ENCODE peak calls at places on chromosomes 13 and 19, in nine cellular contexts. T is nephron progenitor cell, R is NCI-H345, Z is HepG2, X is MCF 10A, Q is uterus, F is Ammon's horn, B is activated T-cell treated with anti-CD3 and anti-CD28 coated beads for 4 hours, C is EL. A is an unnamed sample.

GRCh38 chr13:43804461-43805070 is 17.8 kb upstream of the ENOX1 start:
- DNase-seq in B (no peak), C (peak), R (peak), F (peak), X (peak), T (no peak), Q (no peak), Z (peak), A (no peak)

GRCh38 chr13:97798171-97798821 is 155.2 kb upstream of the IPO5 start:
- DNase-seq in R (no peak), B (no peak), Q (no peak), F (peak), Z (no peak), T (no peak), C (no peak), X (peak), A (no peak)

GRCh38 chr13:31096624-31097302 is 64.9 kb downstream of the HSPH1 start:
- DNase-seq in B (no peak), F (no peak), C (no peak), T (no peak), Z (no peak), R (no peak), X (peak), Q (no peak), A (peak)

GRCh38 chr13:47826481-47826880 is 174.6 kb downstream of the SUCLA2 start:
- DNase-seq in B (no peak), R (no peak), T (no peak), F (no peak), Q (no peak), Z (no peak), X (no peak), C (peak), A (no peak)

GRCh38 chr19:5893296-5893903 is 10.2 kb downstream of the NDUFA11 start:
- DNase-seq in R (no peak), Q (no peak), F (no peak), X (no peak), Z (no peak), T (no peak), B (no peak), C (no peak), A (no peak)

GRCh38 chr19:51097166-51097736 is 11.0 kb downstream of the CTU1 start:
- DNase-seq in Q (peak), X (peak), T (peak), F (peak), Z (peak), R (peak), B (peak), C (peak), A (peak)

GRCh38 chr13:73061478-73062275 is 2.9 kb downstream of the KLF5 start:
- DNase-seq in B (no peak), X (peak), Q (no peak), C (no peak), Z (no peak), R (peak), F (no peak), T (no peak), A (peak)

GRCh38 chr13:90445179-90445578 is 902.3 kb upstream of the MIR17HG start:
- DNase-seq in Z (no peak), R (no peak), C (peak), F (no peak), T (no peak), Q (no peak), X (peak), B (no peak), A (no peak)

GRCh38 chr13:100182894-100183490 is 94.1 kb downstream of the PCCA start:
- DNase-seq in X (no peak), C (no peak), F (no peak), T (no peak), B (no peak), Z (peak), Q (no peak), R (no peak), A (no peak)

GRCh38 chr19:1813197-1813836 is 1.2 kb upstream of the ATP8B3 start:
- DNase-seq in F (no peak), Q (peak), R (no peak), T (no peak), B (no peak), C (no peak), Z (no peak), X (no peak), A (no peak)

GRCh38 chr19:32438751-32439150 is 33.2 kb downstream of the DPY19L3 start:
- DNase-seq in Q (no peak), B (no peak), F (no peak), Z (no peak), C (no peak), T (no peak), R (no peak), X (no peak), A (no peak)

GRCh38 chr13:80477641-80478443 is 136.9 kb upstream of the SPRY2 start:
- DNase-seq in X (peak), R (no peak), F (no peak), B (no peak), C (no peak), Q (no peak), T (no peak), Z (no peak), A (no peak)

GRCh38 chr19:32373614-32374295 is 28.3 kb downstream of the ZNF507 start:
- DNase-seq in Z (peak), F (peak), C (peak), T (no peak), B (no peak), R (peak), Q (peak), X (peak), A (no peak)

GRCh38 chr19:31372245-31372781 is 23.1 kb upstream of the TSHZ3 start:
- DNase-seq in T (no peak), F (no peak), X (no peak), C (no peak), B (no peak), Q (no peak), Z (no peak), R (no peak), A (no peak)

GRCh38 chr19:18754501-18754900 is 36.6 kb downstream of the COMP start:
- DNase-seq in C (no peak), T (no peak), F (no peak), Z (no peak), B (no peak), R (no peak), X (no peak), Q (no peak), A (no peak)

GRCh38 chr13:48839171-48839570 is 136.5 kb upstream of the FNDC3A start:
- DNase-seq in Q (no peak), R (no peak), B (no peak), Z (no peak), C (no peak), F (no peak), T (no peak), X (no peak), A (no peak)

GRCh38 chr13:29887030-29887557 is 36.7 kb upstream of the UBL3 start:
- DNase-seq in B (no peak), X (no peak), T (peak), Q (no peak), F (no peak), Z (no peak), C (no peak), R (no peak), A (no peak)

GRCh38 chr13:98528663-98529064 is 48.2 kb downstream of the STK24 start:
- DNase-seq in F (peak), Q (no peak), B (no peak), T (no peak), R (no peak), C (no peak), X (no peak), Z (no peak), A (no peak)

GRCh38 chr19:629961-630714 is 3.2 kb downstream of the POLRMT start:
- DNase-seq in B (no peak), R (no peak), C (no peak), T (no peak), Q (no peak), X (no peak), Z (no peak), F (no peak), A (no peak)

GRCh38 chr13:65461590-65461989 is 1768.5 kb downstream of the PCDH9 start:
- DNase-seq in C (peak), Q (no peak), F (no peak), X (peak), Z (no peak), T (peak), B (no peak), R (no peak), A (no peak)

GRCh38 chr13:47087841-47088240 is 191.0 kb upstream of the HTR2A start:
- DNase-seq in R (no peak), Q (no peak), B (no peak), Z (no peak), T (no peak), X (no peak), F (no peak), C (peak), A (no peak)

GRCh38 chr19:46134527-46134926 is 10.0 kb upstream of the IGFL3 start:
- DNase-seq in R (peak), B (no peak), Q (no peak), F (no peak), Z (no peak), X (peak), T (no peak), C (no peak), A (no peak)

GRCh38 chr13:44543424-44543823 is 32.7 kb downstream of the TSC22D1 start:
- DNase-seq in F (no peak), B (no peak), Z (no peak), R (no peak), T (no peak), Q (no peak), X (no peak), C (no peak), A (no peak)

GRCh38 chr13:33690321-33690720 is 127.6 kb upstream of the RFC3 start:
- DNase-seq in B (no peak), X (no peak), F (no peak), R (no peak), Q (no peak), C (no peak), T (no peak), Z (no peak), A (no peak)

GRCh38 chr19:2981898-2982297 is 4.5 kb downstream of the TLE6 start:
- DNase-seq in Z (no peak), C (no peak), F (no peak), T (no peak), X (no peak), B (no peak), R (no peak), Q (no peak), A (no peak)

GRCh38 chr13:24221007-24221406 is 60.5 kb downstream of the SPATA13 start:
- DNase-seq in C (no peak), Q (no peak), X (no peak), B (no peak), F (no peak), Z (peak), T (no peak), R (no peak), A (no peak)

GRCh38 chr19:38793186-38793585 is 4.2 kb downstream of the LGALS7B start:
- DNase-seq in Z (no peak), Q (no peak), B (no peak), C (peak), R (peak), F (no peak), X (peak), T (no peak), A (no peak)

GRCh38 chr19:5974721-5975387 is 3.1 kb downstream of the RANBP3 start:
- DNase-seq in B (no peak), X (no peak), T (no peak), F (no peak), Z (peak), C (no peak), Q (no peak), R (no peak), A (no peak)

GRCh38 chr19:17346109-17346671 is 8.8 kb downstream of the GTPBP3 start:
- DNase-seq in F (peak), Z (peak), R (peak), X (peak), C (peak), B (peak), Q (peak), T (peak), A (peak)

GRCh38 chr19:44725251-44725650 is 23.3 kb upstream of the BCL3 start:
- DNase-seq in Q (no peak), C (no peak), Z (peak), T (no peak), R (no peak), X (no peak), F (no peak), B (no peak), A (peak)

GRCh38 chr19:42233106-42233505 is 9.3 kb downstream of the GSK3A start:
- DNase-seq in R (no peak), Q (no peak), Z (no peak), X (no peak), B (no peak), F (no peak), C (no peak), T (no peak), A (no peak)

GRCh38 chr19:40147693-40148347 is 43.4 kb upstream of the MAP3K10 start:
- DNase-seq in Z (no peak), Q (no peak), X (peak), B (no peak), R (no peak), T (no peak), F (no peak), C (peak), A (no peak)

GRCh38 chr13:111304041-111304544 is 16.3 kb upstream of the TEX29 start:
- DNase-seq in X (no peak), Z (no peak), C (no peak), Q (no peak), F (no peak), B (no peak), R (no peak), T (no peak), A (no peak)

GRCh38 chr19:14070268-14071050 is 2.1 kb upstream of the MISP3 start:
- DNase-seq in C (no peak), Q (no peak), F (no peak), X (no peak), T (no peak), B (no peak), Z (no peak), R (no peak), A (no peak)

GRCh38 chr19:47735131-47735530 is 10.2 kb upstream of the NOP53 start:
- DNase-seq in R (no peak), Q (no peak), X (no peak), Z (no peak), C (no peak), B (no peak), F (no peak), T (no peak), A (no peak)

A was measured in left lung.